ENCODE peak calls at places on chromosomes 1 and 21, in ten cellular contexts. E is GM23248; M is HCT116; A is pancreas; C is SJSA1; J is CD8-positive, alpha-beta T cell; W is DND-41; D is fibroblast of lung; I is mesendoderm; H is psoas muscle. S is an unnamed sample.

GRCh38 chr21:19508442-19508841 is 1104.9 kb upstream of the TMPRSS15 start:
- DNase-seq in J (no peak), H (no peak), M (no peak), W (no peak), D (no peak), A (no peak), C (no peak), E (no peak), I (no peak), S (no peak)

GRCh38 chr1:232944342-232944741 is 6.1 kb upstream of the NTPCR start:
- DNase-seq in A (no peak), E (no peak), J (no peak), D (no peak), W (no peak), I (no peak), H (no peak), M (no peak), C (no peak), S (no peak)

GRCh38 chr1:173005196-173005864 is 45.4 kb downstream of the TNFSF18 start:
- DNase-seq in A (no peak), I (no peak), J (no peak), C (no peak), M (no peak), D (no peak), E (peak; percentile 20), H (no peak), W (no peak), S (no peak)

GRCh38 chr1:35726814-35727433 is 8.2 kb upstream of the C1orf216 start:
- DNase-seq in A (peak; percentile 60), J (peak; percentile 53), I (peak; percentile 81), E (peak; percentile 71), M (peak; percentile 24), D (peak; percentile 69), H (peak; percentile 34), W (peak; percentile 56), C (no peak), S (peak; percentile 57)

GRCh38 chr1:209519786-209520185 is 63.7 kb upstream of the CAMK1G start:
- DNase-seq in C (no peak), W (no peak), D (no peak), A (no peak), I (no peak), H (no peak), J (no peak), E (no peak), M (no peak), S (no peak)

GRCh38 chr1:116255933-116256649 is 117.0 kb upstream of the ATP1A1 start:
- DNase-seq in I (no peak), C (no peak), E (no peak), J (no peak), A (no peak), M (no peak), W (no peak), D (no peak), H (no peak), S (no peak)

GRCh38 chr1:231656741-231657140 is 30.2 kb downstream of the DISC1 start:
- DNase-seq in J (no peak), I (no peak), E (no peak), H (no peak), C (no peak), A (no peak), M (no peak), D (no peak), W (no peak), S (no peak)

GRCh38 chr1:110380667-110381283 is 10.1 kb downstream of the SLC16A4 start:
- DNase-seq in E (peak; percentile 34), A (no peak), M (no peak), C (no peak), I (no peak), H (no peak), W (no peak), D (peak; percentile 94), J (no peak), S (no peak)

GRCh38 chr1:20684050-20684620 is 23.0 kb upstream of the DDOST start:
- DNase-seq in E (no peak), C (no peak), J (no peak), M (no peak), I (no peak), D (no peak), H (no peak), W (no peak), A (no peak), S (no peak)

GRCh38 chr1:20680269-20680668 is 19.1 kb upstream of the DDOST start:
- DNase-seq in I (no peak), E (no peak), M (no peak), W (no peak), D (no peak), H (no peak), C (no peak), A (no peak), J (no peak), S (no peak)

GRCh38 chr1:20682571-20683236 is 21.5 kb upstream of the DDOST start:
- DNase-seq in H (no peak), E (no peak), C (no peak), W (no peak), I (no peak), J (no peak), A (no peak), D (no peak), M (no peak), S (no peak)

GRCh38 chr1:20683614-20684013 is 22.4 kb upstream of the DDOST start:
- DNase-seq in A (no peak), C (no peak), D (no peak), J (no peak), I (no peak), W (no peak), M (no peak), H (no peak), E (no peak), S (no peak)

GRCh38 chr1:20681999-20682398 is 20.8 kb upstream of the DDOST start:
- DNase-seq in A (no peak), I (no peak), C (no peak), D (no peak), M (no peak), J (no peak), H (no peak), E (no peak), W (no peak), S (no peak)
- H3K4me3 ChIP-seq in A (no peak overlapping the region), I (no peak overlapping the region), C (no peak overlapping the region), D (no peak overlapping the region), M (no peak overlapping the region), J (no peak overlapping the region), H (no peak overlapping the region), E (no peak overlapping the region), W (no peak overlapping the region), S (no peak overlapping the region)

DNA sequence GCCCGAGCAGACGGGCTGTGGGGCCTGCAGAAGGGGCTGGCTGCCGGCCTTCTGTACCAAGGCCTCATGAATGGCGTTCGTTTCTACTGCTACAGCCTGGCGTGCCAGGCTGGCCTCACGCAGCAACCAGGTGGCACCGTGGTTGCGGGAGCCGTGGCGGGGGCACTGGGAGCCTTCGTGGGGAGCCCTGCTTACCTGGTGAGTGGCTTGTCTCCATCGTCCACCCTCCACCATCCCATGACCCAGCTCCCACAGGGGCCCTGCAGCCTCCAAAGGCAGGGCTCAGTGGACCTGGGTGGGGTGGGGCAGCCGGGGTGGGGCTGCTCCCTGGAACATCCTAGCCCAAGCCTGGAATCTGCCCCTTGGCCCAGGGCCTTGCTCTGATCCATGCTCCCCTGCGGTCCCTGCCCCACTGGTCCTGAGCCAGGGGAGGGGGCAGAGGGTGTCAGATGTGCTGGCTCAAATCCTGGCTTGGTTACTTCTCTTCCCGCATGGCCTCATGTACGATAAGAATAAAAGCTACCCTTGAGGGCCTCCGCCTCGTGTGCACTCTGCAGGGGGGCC is 690 bp downstream of the SLC25A34 start:
- DNase-seq in E (no peak), W (no peak), H (no peak), M (no peak), I (no peak), A (no peak), J (no peak), D (no peak), C (no peak), S (no peak)
- H3K4me1 ChIP-seq in E (no peaks in the 10 kb centered on the region), W (no peaks in the 10 kb centered on the region), H (peaks cover 23% of the 10 kb centered on the region), M (peaks cover 4% of the 10 kb centered on the region), I (no peaks in the 10 kb centered on the region), A (peaks cover 32% of the 10 kb centered on the region), J (peaks cover 5% of the 10 kb centered on the region), D (no peaks in the 10 kb centered on the region), C (no peaks in the 10 kb centered on the region), S (no peaks in the 10 kb centered on the region)

GRCh38 chr1:178438432-178438831 is 58.3 kb downstream of the CLEC20A start:
- DNase-seq in C (no peak), J (no peak), A (no peak), W (no peak), I (peak; percentile 46), M (no peak), E (peak; percentile 17), D (peak; percentile 2), H (no peak), S (no peak)
- H3K27ac ChIP-seq in C (no peak overlapping the region), J (no peak overlapping the region), A (no peak overlapping the region), W (no peak overlapping the region), I (no peak overlapping the region), M (no peak overlapping the region), E (no peak overlapping the region), D (no peak overlapping the region), H (no peak overlapping the region), S (no peak overlapping the region)

GRCh38 chr1:19448491-19449439 is 36.6 kb downstream of the CAPZB start:
- DNase-seq in M (no peak), J (no peak), E (peak; percentile 94), D (peak; percentile 94), H (peak; percentile 62), C (peak; percentile 80), A (no peak), W (no peak), I (no peak), S (no peak)

GRCh38 chr1:19453843-19454242 is 31.5 kb downstream of the CAPZB start:
- DNase-seq in C (no peak), H (no peak), J (no peak), A (no peak), I (no peak), E (peak; percentile 47), D (no peak), W (no peak), M (no peak), S (no peak)

GRCh38 chr1:19452221-19452663 is 33.1 kb downstream of the CAPZB start:
- DNase-seq in H (peak; percentile 61), C (peak; percentile 67), W (no peak), A (no peak), J (no peak), E (peak; percentile 97), M (no peak), D (peak; percentile 94), I (no peak), S (no peak)

GRCh38 chr1:19449454-19450228 is 35.7 kb downstream of the CAPZB start:
- DNase-seq in I (no peak), A (no peak), W (no peak), J (no peak), H (no peak), E (no peak), C (no peak), M (no peak), D (no peak), S (no peak)

DNA sequence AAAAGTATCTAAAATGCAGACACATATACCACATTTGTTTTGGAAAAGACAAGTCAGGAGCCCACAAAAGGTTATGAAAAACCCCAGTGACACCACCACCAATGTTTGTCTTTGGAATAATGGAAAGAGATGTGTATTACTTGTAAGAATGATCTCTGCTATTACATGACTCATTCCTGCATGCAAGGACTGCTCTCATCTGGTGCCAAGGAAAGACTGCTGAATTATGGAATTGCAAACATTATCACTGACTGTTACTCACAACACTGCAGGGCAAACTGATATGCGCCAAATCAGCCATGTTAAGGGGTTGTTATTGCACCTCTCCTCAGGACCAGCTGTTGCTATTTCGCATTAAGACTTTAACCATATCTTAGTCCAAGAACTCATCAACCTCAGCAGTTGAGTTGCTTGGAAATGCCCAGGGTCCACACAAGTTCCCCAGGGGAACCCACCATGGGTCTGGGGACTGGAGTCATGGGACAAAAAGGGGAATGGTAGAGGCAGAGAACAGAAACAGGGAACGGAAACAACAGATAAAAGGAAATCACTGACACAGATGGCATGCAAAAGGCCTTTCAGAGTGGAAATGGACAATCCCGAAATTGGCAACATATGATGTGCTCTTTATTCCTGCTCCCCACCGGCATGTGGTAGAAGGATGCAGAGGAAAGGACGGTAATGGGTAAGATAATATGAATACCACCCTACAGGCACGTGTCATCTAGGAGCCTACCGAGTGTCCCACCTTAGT is 34.4 kb downstream of the CAPZB start:
- DNase-seq in A (no peak), J (no peak), W (no peak), H (no peak), E (peak; percentile 97), C (peak; percentile 67), M (peak; percentile 37), I (no peak), D (peak; percentile 97), S (no peak)
- H3K4me3 ChIP-seq in A (no peak overlapping the region), J (no peak overlapping the region), W (no peak overlapping the region), H (no peak overlapping the region), E (peak overlapping the region; percentile 40), C (no peak overlapping the region), M (no peak overlapping the region), I (no peak overlapping the region), D (no peak overlapping the region), S (no peak overlapping the region)